ENCODE peak calls at places on chromosomes 2 and 18, in ten cellular contexts. F is effector memory CD4-positive, alpha-beta T cell; W is tibial nerve; K is tibial artery; D is left lung; N is prostate gland; B is endothelial cell of umbilical vein; E is Panc1; U is pancreas; A is thoracic aorta. R is an unnamed sample.

GRCh38 chr2:114727012-114727411 is 284.6 kb downstream of the DPP10 start:
- DNase-seq in B (no peak), D (no peak), W (no peak), E (no peak), F (no peak), N (no peak), U (no peak), K (no peak), A (no peak), R (no peak)

GRCh38 chr2:24887325-24887874 is 32.6 kb downstream of the ADCY3 start:
- DNase-seq in D (no peak), E (no peak), N (no peak), F (no peak), A (no peak), W (no peak), U (no peak), B (no peak), K (no peak), R (no peak)

GRCh38 chr2:79373359-79374115 is 139.3 kb upstream of the CTNNA2 start:
- DNase-seq in E (no peak), F (no peak), D (no peak), A (no peak), W (no peak), K (no peak), N (no peak), B (no peak), U (no peak), R (no peak)

GRCh38 chr2:39068757-39069515 is 51.9 kb downstream of the SOS1 start:
- DNase-seq in N (no peak), E (no peak), K (no peak), F (no peak), B (no peak), U (no peak), D (no peak), A (no peak), W (no peak), R (no peak)

GRCh38 chr2:136116813-136117390 is 1.0 kb downstream of the CXCR4 start:
- DNase-seq in B (no peak), U (peak; percentile 71), W (no peak), N (no peak), K (no peak), A (no peak), E (no peak), D (peak; percentile 70), F (peak; percentile 64), R (no peak)

GRCh38 chr18:58069104-58069503 is 25.1 kb downstream of the NEDD4L start:
- DNase-seq in B (no peak), U (no peak), E (no peak), A (no peak), D (no peak), N (no peak), K (no peak), W (no peak), F (no peak), R (no peak)

GRCh38 chr18:47204908-47205522 is 28.9 kb upstream of the IER3IP1 start:
- DNase-seq in D (no peak), A (no peak), W (peak; percentile 35), F (no peak), K (no peak), E (no peak), N (peak; percentile 21), B (peak; percentile 48), U (no peak), R (peak; percentile 52)

GRCh38 chr2:237181844-237182243 is 96.2 kb downstream of the COPS8 start:
- DNase-seq in W (peak; percentile 47), A (no peak), K (no peak), D (no peak), B (no peak), U (no peak), F (no peak), E (no peak), N (no peak), R (no peak)

GRCh38 chr18:56962322-56962721 is 184.6 kb upstream of the BOD1L2 start:
- DNase-seq in B (no peak), E (no peak), W (no peak), F (no peak), D (no peak), A (no peak), N (no peak), K (no peak), U (no peak), R (no peak)

GRCh38 chr2:3727397-3728045 is 24.1 kb downstream of the DCDC2C start:
- DNase-seq in A (no peak), D (no peak), E (no peak), W (no peak), U (no peak), F (no peak), K (no peak), N (no peak), B (no peak), R (no peak)

GRCh38 chr2:96260404-96261260 is 5.2 kb downstream of the TMEM127 start:
- DNase-seq in D (peak; percentile 62), W (peak; percentile 51), E (peak; percentile 93), K (peak; percentile 83), N (peak; percentile 66), B (peak; percentile 94), U (peak; percentile 66), A (peak; percentile 71), F (no peak), R (no peak)

GRCh38 chr18:49031511-49032188 is 80.9 kb upstream of the SMAD7 start:
- DNase-seq in E (no peak), A (no peak), W (no peak), B (no peak), K (peak; percentile 65), U (no peak), N (no peak), F (peak; percentile 6), D (peak; percentile 59), R (no peak)

GRCh38 chr2:197497301-197497700 is 2.3 kb downstream of the HSPD1 start:
- DNase-seq in E (no peak), W (no peak), D (no peak), U (no peak), N (no peak), F (no peak), A (no peak), B (no peak), K (no peak), R (no peak)
- H3K36me3 ChIP-seq in E (peaks cover 70% of the 10 kb centered on the region), W (peaks cover 47% of the 10 kb centered on the region), D (no peaks in the 10 kb centered on the region), U (peaks cover 19% of the 10 kb centered on the region), N (peaks cover 8% of the 10 kb centered on the region), F (peaks cover 36% of the 10 kb centered on the region), A (peaks cover 38% of the 10 kb centered on the region), B (peaks cover 5% of the 10 kb centered on the region), K (peaks cover 50% of the 10 kb centered on the region), R (peaks cover 9% of the 10 kb centered on the region)

GRCh38 chr18:35334821-35335220 is 9.4 kb downstream of the ZNF24 start:
- DNase-seq in A (no peak), N (no peak), F (no peak), E (no peak), W (no peak), K (no peak), D (no peak), B (no peak), U (no peak), R (no peak)
- H3K9me3 ChIP-seq in A (no peaks in the 10 kb centered on the region), N (no peaks in the 10 kb centered on the region), F (no peaks in the 10 kb centered on the region), E (no peaks in the 10 kb centered on the region), W (no peaks in the 10 kb centered on the region), K (no peaks in the 10 kb centered on the region), D (no peaks in the 10 kb centered on the region), B (no peaks in the 10 kb centered on the region), U (no peaks in the 10 kb centered on the region), R (no peaks in the 10 kb centered on the region)

DNA sequence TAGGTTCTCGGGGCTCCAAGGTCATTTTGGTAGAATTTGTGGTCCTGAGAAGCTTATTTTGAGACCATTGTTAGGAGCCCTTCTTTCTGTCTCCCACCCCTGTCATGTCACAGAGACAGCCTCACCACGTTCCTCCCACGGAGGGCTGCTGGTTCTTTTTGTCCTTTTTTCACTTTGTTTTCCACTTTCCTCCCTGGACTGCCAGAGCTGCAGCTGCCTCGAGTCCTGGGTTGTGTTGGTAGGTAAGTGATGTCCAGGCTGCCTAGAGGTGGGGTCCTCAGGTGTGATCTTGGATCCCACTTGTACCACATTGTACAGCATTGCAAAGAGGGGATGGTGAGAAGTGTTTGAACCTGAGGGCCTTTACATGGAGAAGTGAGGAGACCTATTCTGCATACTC is 130.2 kb upstream of the EML6 start:
- DNase-seq in U (no peak), D (no peak), W (no peak), A (no peak), E (no peak), B (no peak), N (no peak), K (no peak), F (no peak), R (no peak)
- H3K4me1 ChIP-seq in U (peaks cover 37% of the 10 kb centered on the region), D (peaks cover 90% of the 10 kb centered on the region), W (peaks cover 83% of the 10 kb centered on the region), A (peaks cover 14% of the 10 kb centered on the region), E (peaks cover 18% of the 10 kb centered on the region), B (peaks cover 41% of the 10 kb centered on the region), N (peaks cover 2% of the 10 kb centered on the region), K (peaks cover 39% of the 10 kb centered on the region), F (peaks cover 58% of the 10 kb centered on the region), R (peaks cover 7% of the 10 kb centered on the region)

DNA sequence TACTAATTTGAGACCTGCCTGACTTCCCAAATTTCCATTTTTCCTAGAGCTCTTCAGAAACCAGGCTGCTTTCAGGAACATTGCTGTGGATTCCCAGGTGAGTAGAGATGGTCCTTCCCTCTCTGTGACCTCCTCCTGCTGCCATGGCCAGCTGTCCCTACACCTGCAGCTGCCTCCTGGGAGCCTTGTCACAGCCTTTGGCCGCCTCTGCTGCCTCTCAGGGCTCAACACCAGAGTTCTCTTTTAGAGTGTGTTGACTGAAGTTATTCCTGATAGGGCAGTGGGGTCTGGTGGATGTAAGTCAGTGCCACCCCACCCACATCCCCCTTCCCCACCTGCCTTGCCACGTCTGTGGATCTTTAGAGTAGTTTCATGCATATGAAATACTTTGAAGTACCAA is 22.9 kb downstream of the SPATS2L start:
- DNase-seq in W (no peak), E (no peak), B (no peak), F (no peak), D (no peak), U (no peak), K (no peak), N (no peak), A (no peak), R (no peak)
- H3K36me3 ChIP-seq in W (no peaks in the 10 kb centered on the region), E (peaks cover 3% of the 10 kb centered on the region), B (no peaks in the 10 kb centered on the region), F (no peaks in the 10 kb centered on the region), D (no peaks in the 10 kb centered on the region), U (no peaks in the 10 kb centered on the region), K (no peaks in the 10 kb centered on the region), N (no peaks in the 10 kb centered on the region), A (no peaks in the 10 kb centered on the region), R (peaks cover 2% of the 10 kb centered on the region)

DNA sequence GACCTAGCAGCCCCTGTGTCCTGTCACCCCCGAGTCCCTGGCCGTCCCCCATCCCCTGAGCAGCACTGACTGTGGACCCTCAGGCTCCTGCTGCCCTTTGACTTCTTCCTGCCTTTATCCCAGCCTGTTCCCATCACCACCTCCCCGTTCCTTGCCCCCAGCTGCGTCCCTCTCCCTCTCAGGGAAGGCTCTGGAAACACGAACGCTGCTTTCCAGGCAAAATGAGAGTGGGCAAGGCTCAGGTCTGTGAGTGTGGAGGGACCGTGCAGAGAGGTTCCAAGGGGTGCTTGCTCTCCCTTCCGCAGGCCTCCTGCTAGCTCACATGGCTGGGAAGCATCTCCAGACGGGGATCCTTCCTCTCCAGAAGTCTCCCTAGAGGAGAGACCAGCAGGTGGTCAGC is 501.8 kb upstream of the SALL3 start:
- DNase-seq in D (no peak), A (no peak), E (no peak), W (no peak), B (no peak), U (no peak), N (no peak), K (no peak), F (no peak), R (no peak)
- H3K9me3 ChIP-seq in D (no peaks in the 10 kb centered on the region), A (no peaks in the 10 kb centered on the region), E (no peaks in the 10 kb centered on the region), W (no peaks in the 10 kb centered on the region), B (peaks cover 19% of the 10 kb centered on the region), U (no peaks in the 10 kb centered on the region), N (no peaks in the 10 kb centered on the region), K (no peaks in the 10 kb centered on the region), F (no peaks in the 10 kb centered on the region), R (no peaks in the 10 kb centered on the region)